ENCODE peak calls at places on chromosomes 2 and 18, in eight cellular contexts. G is H1, Y is testis, V is IMR-90, B is A549, K is adrenal gland, H is gastrocnemius medialis, I is breast epithelium. Q is an unnamed sample. For H3K4me1, the result is how much of the 10 kb centered on the place peaks cover.

GRCh38 chr2:135960598-135961551 is 24.6 kb downstream of the DARS1 start:
- DNase-seq in Y (no peak), V (peak), G (no peak), K (no peak), B (no peak), I (no peak), H (no peak), Q (no peak)

GRCh38 chr18:77067315-77068061 is 65.1 kb downstream of the MBP start:
- DNase-seq in B (peak), V (peak), G (no peak), I (no peak), Y (peak), H (peak), K (peak), Q (peak)

GRCh38 chr2:74740395-74741075 is 86.5 kb downstream of the SEMA4F start:
- DNase-seq in I (no peak), K (peak), V (peak), H (peak), Y (no peak), B (peak), G (no peak), Q (no peak)

GRCh38 chr2:219687266-219687665 is 59.8 kb downstream of the SLC4A3 start:
- DNase-seq in Y (no peak), I (no peak), G (no peak), K (no peak), B (no peak), H (no peak), V (peak), Q (no peak)

GRCh38 chr18:22723741-22724140 is 209.4 kb upstream of the RBBP8 start:
- DNase-seq in K (no peak), B (no peak), I (no peak), G (no peak), V (no peak), Y (no peak), H (no peak), Q (no peak)

GRCh38 chr2:175439416-175439815 is 257.9 kb upstream of the ATP5MC3 start:
- DNase-seq in G (no peak), I (no peak), Y (no peak), H (no peak), V (no peak), B (peak), K (no peak), Q (no peak)

GRCh38 chr2:110678457-110679336 is 834 bp upstream of the BUB1 start:
- DNase-seq in V (peak), K (peak), G (no peak), B (peak), I (no peak), Y (peak), H (no peak), Q (peak)

GRCh38 chr18:27712066-27712465 is 464.9 kb downstream of the CDH2 start:
- DNase-seq in G (no peak), B (no peak), Y (no peak), I (no peak), V (no peak), K (no peak), H (no peak), Q (no peak)

GRCh38 chr2:45177870-45178269 is 168.6 kb upstream of the SIX2 start:
- DNase-seq in I (no peak), V (peak), G (no peak), H (no peak), Y (no peak), B (no peak), K (no peak), Q (no peak)

GRCh38 chr18:65620076-65620696 is 130.6 kb upstream of the CDH7 start:
- DNase-seq in I (no peak), V (no peak), H (no peak), G (no peak), Y (no peak), B (no peak), K (no peak), Q (no peak)

GRCh38 chr2:160970052-160970846 is 190.0 kb upstream of the TANK start:
- DNase-seq in H (no peak), K (peak), G (no peak), B (peak), I (no peak), Y (peak), V (peak), Q (peak)

GRCh38 chr18:40431071-40431998 is 1523.7 kb upstream of the PIK3C3 start:
- DNase-seq in I (no peak), K (no peak), B (no peak), V (no peak), H (no peak), Y (no peak), G (no peak), Q (no peak)

GRCh38 chr2:120436885-120437603 is 91.1 kb downstream of the INHBB start:
- DNase-seq in H (peak), I (no peak), V (peak), B (peak), K (peak), Y (peak), G (peak), Q (peak)

GRCh38 chr2:26640331-26640745 is 828 bp downstream of the CIB4 start:
- DNase-seq in I (no peak), B (no peak), V (peak), Y (no peak), G (no peak), K (peak), H (no peak), Q (no peak)

GRCh38 chr2:28995765-28996164 is 14.7 kb downstream of the TOGARAM2 start:
- DNase-seq in B (no peak), I (no peak), K (no peak), G (no peak), H (no peak), Y (no peak), V (no peak), Q (no peak)

GRCh38 chr2:61141151-61141550 is 20.8 kb upstream of the C2orf74 start:
- DNase-seq in G (no peak), K (no peak), V (no peak), I (no peak), B (no peak), Y (no peak), H (no peak), Q (no peak)

GRCh38 chr2:241352227-241352626 is 3.9 kb upstream of the FARP2 start:
- DNase-seq in V (no peak), I (no peak), B (no peak), Y (no peak), H (no peak), K (no peak), G (no peak), Q (no peak)

GRCh38 chr2:241351640-241352031 is 4.4 kb upstream of the FARP2 start:
- DNase-seq in V (no peak), H (no peak), B (no peak), I (no peak), Y (no peak), G (no peak), K (no peak), Q (no peak)

GRCh38 chr2:241349941-241350340 is 6.1 kb upstream of the FARP2 start:
- DNase-seq in B (no peak), Y (no peak), I (no peak), H (no peak), V (no peak), G (no peak), K (no peak), Q (no peak)

GRCh38 chr2:241350530-241350877 is 5.6 kb upstream of the FARP2 start:
- DNase-seq in I (no peak), Y (no peak), V (no peak), B (no peak), H (no peak), G (no peak), K (no peak), Q (no peak)

GRCh38 chr2:241350878-241351639 is 5.0 kb upstream of the FARP2 start:
- DNase-seq in B (no peak), H (no peak), K (no peak), V (no peak), G (no peak), Y (no peak), I (no peak), Q (no peak)
- TF ChIP-seq POLR2A in B (no peak), H (no peak), K (no peak), V (no peak), G (peak), Y (no peak), I (no peak), Q (no peak)

GRCh38 chr2:18626958-18627650 is 37.7 kb upstream of the NT5C1B start:
- DNase-seq in V (no peak), I (no peak), H (no peak), B (no peak), Y (no peak), G (no peak), K (no peak), Q (no peak)

GRCh38 chr2:18623782-18624181 is 34.4 kb upstream of the NT5C1B start:
- DNase-seq in K (no peak), V (peak), B (no peak), Y (no peak), H (no peak), I (no peak), G (no peak), Q (no peak)

GRCh38 chr2:18630101-18630500 is 40.7 kb upstream of the NT5C1B start:
- DNase-seq in K (no peak), Y (no peak), G (no peak), B (no peak), I (no peak), V (peak), H (no peak), Q (no peak)

GRCh38 chr2:18625563-18625962 is 36.2 kb upstream of the NT5C1B start:
- DNase-seq in K (no peak), B (no peak), V (no peak), I (no peak), Y (no peak), G (no peak), H (no peak), Q (no peak)

GRCh38 chr2:18626256-18626668 is 36.9 kb upstream of the NT5C1B start:
- DNase-seq in V (peak), I (no peak), Y (no peak), K (no peak), B (no peak), G (no peak), H (no peak), Q (no peak)
- H3K4me1 ChIP-seq in V (under half), I (under half), Y (under half), K (under half), B (under half), G (under half), H (under half), Q (under half)

GRCh38 chr2:99085400-99085799 is 56.1 kb upstream of the C2orf15 start:
- DNase-seq in V (no peak), B (no peak), Y (no peak), I (no peak), G (no peak), K (peak), H (no peak), Q (no peak)
- TF ChIP-seq POLR2A in V (no peak), B (no peak), Y (no peak), I (no peak), G (no peak), K (no peak), H (no peak), Q (no peak)

GRCh38 chr2:63050186-63050915 is at the start of gene OTX1:
- DNase-seq in Y (peak), K (peak), I (no peak), V (peak), H (no peak), G (peak), B (peak), Q (peak)
- H3K4me1 ChIP-seq in Y (under half), K (under half), I (under half), V (under half), H (under half), G (under half), B (under half), Q (under half)

GRCh38 chr18:63158676-63159291 is 160.8 kb downstream of the BCL2 start:
- DNase-seq in H (no peak), I (no peak), K (no peak), G (no peak), V (no peak), B (no peak), Y (no peak), Q (no peak)
- TF ChIP-seq POLR2A in H (no peak), I (no peak), K (no peak), G (no peak), V (no peak), B (no peak), Y (no peak), Q (no peak)